ENCODE peak calls at places on chromosomes 6 and 20, in five cellular contexts. H, G, J, Y and M are unnamed samples.

GRCh38 chr6:89503641-89504040 is 70.7 kb downstream of the ANKRD6 start:
- DNase-seq in H (no peak), G (no peak), J (no peak), Y (no peak), M (no peak)

GRCh38 chr6:79602859-79603258 is 28.3 kb upstream of the SH3BGRL2 start:
- DNase-seq in H (peak), G (no peak), J (no peak), Y (no peak), M (no peak)

GRCh38 chr6:15062311-15063252 is 183.3 kb upstream of the JARID2 start:
- DNase-seq in H (peak), G (peak), J (no peak), Y (no peak), M (no peak)

GRCh38 chr6:166423781-166424180 is 41.0 kb upstream of the MPC1 start:
- DNase-seq in H (no peak), G (no peak), J (no peak), Y (no peak), M (no peak)

GRCh38 chr6:121897337-121897760 is 461.9 kb downstream of the GJA1 start:
- DNase-seq in H (no peak), G (peak), J (no peak), Y (no peak), M (no peak)

GRCh38 chr6:43393597-43393996 is 24.1 kb upstream of the ZNF318 start:
- DNase-seq in H (no peak), G (no peak), J (no peak), Y (no peak), M (no peak)

GRCh38 chr6:51541847-51542246 is 545.6 kb downstream of the PKHD1 start:
- DNase-seq in H (no peak), G (peak), J (no peak), Y (no peak), M (no peak)

GRCh38 chr6:27851440-27851839 is 60.8 kb downstream of the OR2B2 start:
- DNase-seq in H (no peak), G (no peak), J (no peak), Y (no peak), M (no peak)

GRCh38 chr20:63348828-63349515 is 12.2 kb downstream of the CHRNA4 start:
- DNase-seq in H (no peak), G (no peak), J (no peak), Y (no peak), M (no peak)

GRCh38 chr20:25146976-25147375 is 48.5 kb upstream of the ENTPD6 start:
- DNase-seq in H (no peak), G (no peak), J (no peak), Y (no peak), M (no peak)

GRCh38 chr20:41563087-41563486 is 55.1 kb downstream of the CHD6 start:
- DNase-seq in H (no peak), G (peak), J (no peak), Y (no peak), M (no peak)

GRCh38 chr20:47698142-47698541 is 87.1 kb downstream of the SULF2 start:
- DNase-seq in H (no peak), G (no peak), J (no peak), Y (no peak), M (no peak)

GRCh38 chr20:34180460-34181108 is 60.6 kb upstream of the ASIP start:
- DNase-seq in H (no peak), G (no peak), J (no peak), Y (no peak), M (no peak)

GRCh38 chr6:12709116-12709515 is 7.5 kb upstream of the PHACTR1 start:
- DNase-seq in H (peak), G (peak), J (no peak), Y (no peak), M (no peak)

GRCh38 chr6:30378290-30378937 is 33.5 kb downstream of the RPP21 start:
- DNase-seq in H (peak), G (peak), J (peak), Y (no peak), M (no peak)

GRCh38 chr20:37328149-37328945 is 17.6 kb upstream of the SRC start:
- DNase-seq in H (no peak), G (no peak), J (no peak), Y (no peak), M (no peak)

GRCh38 chr6:140178550-140179334 is 804.3 kb upstream of the CITED2 start:
- DNase-seq in H (peak), G (peak), J (no peak), Y (no peak), M (no peak)

GRCh38 chr20:45105317-45105716 is 4.4 kb upstream of the KCNS1 start:
- DNase-seq in H (peak), G (no peak), J (no peak), Y (no peak), M (no peak)

GRCh38 chr20:34364013-34364382 is 925 bp downstream of the ITCH start:
- DNase-seq in H (peak), G (peak), J (peak), Y (no peak), M (no peak)

GRCh38 chr6:72825265-72825918 is 203.5 kb downstream of the KCNQ5 start:
- DNase-seq in H (peak), G (peak), J (no peak), Y (no peak), M (no peak)

GRCh38 chr6:110552076-110552475 is 75.7 kb upstream of the SLC22A16 start:
- DNase-seq in H (no peak), G (no peak), J (no peak), Y (no peak), M (no peak)

GRCh38 chr6:146590492-146590891 is 8.3 kb upstream of the ADGB start:
- DNase-seq in H (no peak), G (no peak), J (no peak), Y (no peak), M (no peak)

GRCh38 chr20:11454966-11455799 is 462.5 kb upstream of the BTBD3 start:
- DNase-seq in H (peak), G (peak), J (peak), Y (no peak), M (no peak)

GRCh38 chr6:11277275-11278206 is 45.1 kb upstream of the NEDD9 start:
- DNase-seq in H (peak), G (peak), J (peak), Y (no peak), M (no peak)

GRCh38 chr6:140480852-140481251 is 1106.4 kb upstream of the CITED2 start:
- DNase-seq in H (no peak), G (peak), J (no peak), Y (no peak), M (no peak)

GRCh38 chr6:49550413-49551125 is at the start of gene C6orf141:
- DNase-seq in H (peak), G (no peak), J (peak), Y (peak), M (no peak)

GRCh38 chr6:36075656-36076055 is 48.0 kb downstream of the MAPK14 start:
- DNase-seq in H (no peak), G (no peak), J (no peak), Y (no peak), M (no peak)

GRCh38 chr6:28943557-28944411 is 20.0 kb upstream of the TRIM27 start:
- DNase-seq in H (peak), G (peak), J (peak), Y (peak), M (peak)

GRCh38 chr20:19453781-19454310 is 241.4 kb downstream of the SLC24A3 start:
- DNase-seq in H (no peak), G (no peak), J (no peak), Y (no peak), M (no peak)

GRCh38 chr6:133542056-133542821 is 301.1 kb downstream of the EYA4 start:
- DNase-seq in H (no peak), G (peak), J (no peak), Y (no peak), M (no peak)

GRCh38 chr6:107340881-107341280 is 118.5 kb downstream of the PDSS2 start:
- DNase-seq in H (no peak), G (no peak), J (no peak), Y (no peak), M (no peak)